ENCODE peak calls at places on chromosome 16, in five cellular contexts. Q, K, P, G and D are unnamed samples. For H4K20me1 and H3K9me3, the result is how much of the 10 kb centered on the place peaks cover.

GRCh38 chr16:87461466-87461975 is 31.3 kb downstream of the ZCCHC14 start:
- DNase-seq in K (peak), P (no peak), G (peak), Q (peak), D (peak)

GRCh38 chr16:3036726-3037315 is at the start of gene BICDL2:
- DNase-seq in K (no peak), P (no peak), Q (no peak), G (no peak), D (peak)

GRCh38 chr16:10992797-10993196 is 48.4 kb downstream of the CLEC16A start:
- DNase-seq in Q (no peak), K (no peak), P (peak), G (no peak), D (no peak)

GRCh38 chr16:11871193-11871592 is 19.9 kb upstream of the RSL1D1 start:
- DNase-seq in G (peak), P (peak), K (no peak), Q (no peak), D (peak)

GRCh38 chr16:78778724-78779004 is 679.2 kb downstream of the WWOX start:
- DNase-seq in P (no peak), Q (no peak), K (no peak), G (no peak), D (no peak)

GRCh38 chr16:4369006-4369766 is 2.5 kb upstream of the VASN start:
- DNase-seq in P (no peak), K (no peak), Q (no peak), G (no peak), D (no peak)

GRCh38 chr16:59330030-59330670 is 596.0 kb upstream of the GOT2 start:
- DNase-seq in G (peak), Q (no peak), K (no peak), P (no peak), D (no peak)

GRCh38 chr16:31083556-31083955 is 5.2 kb downstream of the PRSS53 start:
- DNase-seq in K (no peak), G (no peak), P (no peak), Q (no peak), D (no peak)

GRCh38 chr16:87198328-87198731 is 118.9 kb downstream of the C16orf95 start:
- DNase-seq in K (no peak), Q (no peak), P (peak), G (no peak), D (no peak)

GRCh38 chr16:65119905-65120341 is 1.9 kb downstream of the CDH11 start:
- DNase-seq in G (peak), Q (no peak), K (no peak), P (peak), D (peak)

GRCh38 chr16:66658143-66658859 is 38.2 kb downstream of the CMTM4 start:
- DNase-seq in Q (no peak), P (no peak), K (no peak), G (no peak), D (no peak)

GRCh38 chr16:1990336-1991134 is 765 bp downstream of the SYNGR3 start:
- DNase-seq in K (peak), P (no peak), G (peak), Q (peak), D (peak)

GRCh38 chr16:81779540-81780320 is 639 bp downstream of the PLCG2 start:
- DNase-seq in G (peak), Q (no peak), K (peak), P (no peak), D (peak)

GRCh38 chr16:28924762-28925385 is at the start of gene RABEP2:
- DNase-seq in Q (peak), K (peak), G (peak), P (peak), D (peak)

GRCh38 chr16:22161999-22162657 is at the start of gene SDR42E2:
- DNase-seq in G (peak), P (no peak), Q (no peak), K (no peak), D (peak)

GRCh38 chr16:57115504-57116182 is 23.3 kb downstream of the CPNE2 start:
- DNase-seq in G (peak), Q (no peak), K (no peak), P (peak), D (peak)

GRCh38 chr16:78439646-78440045 is 340.2 kb downstream of the WWOX start:
- DNase-seq in G (no peak), Q (no peak), K (no peak), P (no peak), D (no peak)

GRCh38 chr16:66468321-66468965 is 41.3 kb downstream of the BEAN1 start:
- DNase-seq in G (no peak), K (no peak), Q (no peak), P (no peak), D (no peak)

GRCh38 chr16:70390774-70391173 is 44.1 kb downstream of the DDX19A start:
- DNase-seq in Q (no peak), P (no peak), G (no peak), K (no peak), D (peak)

GRCh38 chr16:53054670-53055485 is at the start of gene CHD9:
- DNase-seq in K (peak), G (peak), P (peak), Q (peak), D (peak)

GRCh38 chr16:49663081-49664057 is 192.5 kb downstream of the ZNF423 start:
- DNase-seq in Q (no peak), G (no peak), P (no peak), K (no peak), D (peak)

GRCh38 chr16:83365166-83365565 is 442.6 kb upstream of the HSBP1 start:
- DNase-seq in K (no peak), P (no peak), Q (no peak), G (no peak), D (no peak)

GRCh38 chr16:85605912-85606841 is 6.9 kb upstream of the GSE1 start:
- DNase-seq in Q (no peak), G (no peak), P (no peak), K (no peak), D (no peak)
- H4K20me1 ChIP-seq in Q (under half), G (under half), P (under half), K (under half), D (half or more)

DNA sequence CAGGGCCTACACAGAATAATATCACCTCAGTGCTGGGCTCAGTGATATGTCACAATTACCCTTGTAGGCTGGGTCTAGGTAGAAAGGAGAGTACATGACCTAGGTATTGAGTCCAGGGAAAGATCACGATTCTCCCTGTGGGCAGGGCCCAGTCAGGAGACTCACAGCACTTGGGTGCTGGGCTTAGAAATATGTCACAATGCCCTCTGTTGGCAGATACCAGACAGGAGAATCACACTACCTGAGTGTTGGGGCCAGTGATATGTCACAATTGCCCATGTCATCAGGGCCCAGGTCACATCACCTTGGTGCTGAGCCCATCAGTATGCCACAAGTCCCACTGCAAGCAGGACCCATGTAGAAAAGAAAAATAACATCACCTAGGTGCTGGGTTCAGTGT is 2105.5 kb downstream of the TP53TG3F start:
- DNase-seq in K (no peak), P (no peak), Q (no peak), G (no peak), D (no peak)
- H3K9me3 ChIP-seq in K (half or more), P (under half), Q (under half), G (under half), D (under half)

DNA sequence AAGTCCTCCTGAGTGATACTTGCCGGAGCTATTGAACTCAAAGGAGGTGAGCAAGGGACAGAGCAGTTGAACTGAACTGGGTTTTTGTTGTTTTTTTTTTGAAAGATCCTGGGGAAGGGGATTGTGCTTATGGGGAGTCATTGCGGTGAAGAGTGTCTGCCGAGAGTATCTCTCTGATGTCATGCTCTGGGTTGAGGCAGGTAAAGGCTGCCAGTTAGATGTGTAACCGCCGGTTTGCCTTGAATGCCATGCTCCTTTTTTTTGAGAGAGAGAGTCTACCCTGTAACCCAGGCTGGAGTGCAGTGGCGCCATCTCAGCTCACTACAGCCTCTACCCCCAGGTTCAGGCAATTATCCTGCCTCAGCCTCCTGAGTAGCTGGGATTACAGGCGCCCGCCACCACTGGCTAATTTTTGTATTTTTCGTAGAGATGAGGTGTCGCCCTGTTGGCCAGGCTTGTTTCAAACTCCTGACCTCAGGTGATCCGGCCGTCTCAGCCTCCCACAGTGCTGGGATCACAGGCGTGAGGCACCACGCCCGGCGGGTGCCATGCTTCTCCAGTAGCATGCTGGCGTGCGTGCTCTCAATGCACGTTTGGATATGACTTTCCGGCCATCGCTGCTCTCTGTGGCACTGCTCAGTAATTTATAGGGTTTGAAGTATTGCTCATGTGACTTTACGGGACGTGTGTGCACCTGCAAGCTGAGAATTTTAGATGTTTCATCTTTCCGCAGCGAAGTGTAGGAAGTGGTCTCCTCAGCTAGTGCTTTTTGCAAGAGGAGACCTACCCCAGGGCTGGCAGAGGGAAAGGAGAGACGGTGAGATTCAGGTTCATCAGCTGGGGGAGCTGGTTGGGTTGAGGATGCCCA is 8.5 kb downstream of the ZC3H18 start:
- DNase-seq in G (no peak), P (no peak), Q (no peak), K (no peak), D (no peak)
- H4K20me1 ChIP-seq in G (half or more), P (under half), Q (under half), K (under half), D (under half)

DNA sequence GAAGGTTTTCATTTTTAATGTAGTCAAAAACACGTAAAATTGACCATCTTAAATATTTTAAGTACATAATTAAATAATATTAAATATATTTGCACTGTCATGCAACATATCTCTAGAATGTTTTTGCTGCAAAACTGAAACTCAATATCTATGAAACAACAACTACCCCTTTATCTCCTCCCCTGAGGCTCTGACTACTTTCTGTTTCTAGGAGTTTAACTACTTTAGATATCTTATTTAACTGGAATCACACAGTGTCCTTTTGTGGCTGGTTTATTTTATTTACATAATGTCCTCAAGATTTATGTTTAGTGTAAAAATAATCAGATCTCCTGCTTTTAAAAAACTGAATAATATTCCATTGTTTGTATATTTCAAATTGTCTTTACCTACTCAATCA is 2003.9 kb downstream of the TP53TG3F start:
- DNase-seq in K (no peak), P (no peak), G (no peak), Q (no peak), D (no peak)
- H3K9me3 ChIP-seq in K (half or more), P (under half), G (under half), Q (under half), D (under half)